ENCODE peak calls at places on chromosomes 1 and 21, in ten cellular contexts. One of them, this sample, is unnamed.
A peak's percentile ranks its signal among the peaks of the same experiment; 100 is the strongest.

GRCh38 chr21:39373634-39374033 is 24.7 kb upstream of the HMGN1 start:
- DNase-seq in breast epithelium: no peak
- DNase-seq in stomach: no peak
- DNase-seq in heart left ventricle: no peak
- DNase-seq in spleen: no peak
- DNase-seq in lower leg skin: no peak
- DNase-seq in IMR-90: peak; percentile 47
- DNase-seq in body of pancreas: no peak
- DNase-seq in vagina: no peak
- DNase-seq in tibial nerve: no peak
- DNase-seq in this sample: no peak

GRCh38 chr1:11914035-11914434 is 12.2 kb downstream of the KIAA2013 start:
- DNase-seq in body of pancreas: no peak
- DNase-seq in stomach: no peak
- DNase-seq in vagina: no peak
- DNase-seq in tibial nerve: no peak
- DNase-seq in heart left ventricle: no peak
- DNase-seq in IMR-90: no peak
- DNase-seq in lower leg skin: no peak
- DNase-seq in breast epithelium: no peak
- DNase-seq in spleen: no peak
- DNase-seq in this sample: no peak

GRCh38 chr1:152109231-152109997 is 5.8 kb downstream of the TCHH start:
- DNase-seq in vagina: no peak
- DNase-seq in heart left ventricle: no peak
- DNase-seq in stomach: no peak
- DNase-seq in IMR-90: peak; percentile 6
- DNase-seq in lower leg skin: no peak
- DNase-seq in tibial nerve: no peak
- DNase-seq in breast epithelium: no peak
- DNase-seq in body of pancreas: no peak
- DNase-seq in spleen: no peak
- DNase-seq in this sample: no peak

GRCh38 chr1:111361761-111362160 is 65.8 kb downstream of the OVGP1 start:
- DNase-seq in lower leg skin: no peak
- DNase-seq in stomach: no peak
- DNase-seq in heart left ventricle: no peak
- DNase-seq in spleen: no peak
- DNase-seq in vagina: no peak
- DNase-seq in body of pancreas: no peak
- DNase-seq in tibial nerve: no peak
- DNase-seq in breast epithelium: no peak
- DNase-seq in IMR-90: no peak
- DNase-seq in this sample: no peak

GRCh38 chr1:154342132-154342531 is 16.8 kb downstream of the ATP8B2 start:
- DNase-seq in spleen: no peak
- DNase-seq in stomach: no peak
- DNase-seq in IMR-90: no peak
- DNase-seq in breast epithelium: no peak
- DNase-seq in body of pancreas: no peak
- DNase-seq in lower leg skin: no peak
- DNase-seq in heart left ventricle: no peak
- DNase-seq in tibial nerve: no peak
- DNase-seq in vagina: no peak
- DNase-seq in this sample: no peak

GRCh38 chr1:202162049-202162417 is 1.6 kb upstream of the PTPN7 start:
- DNase-seq in tibial nerve: no peak
- DNase-seq in vagina: no peak
- DNase-seq in lower leg skin: no peak
- DNase-seq in spleen: peak; percentile 89
- DNase-seq in body of pancreas: no peak
- DNase-seq in breast epithelium: no peak
- DNase-seq in heart left ventricle: no peak
- DNase-seq in stomach: no peak
- DNase-seq in IMR-90: no peak
- DNase-seq in this sample: no peak

GRCh38 chr1:229342902-229343587 is at the start of gene CCSAP:
- DNase-seq in IMR-90: peak; percentile 38
- DNase-seq in heart left ventricle: peak; percentile 66
- DNase-seq in vagina: no peak
- DNase-seq in body of pancreas: peak; percentile 49
- DNase-seq in breast epithelium: no peak
- DNase-seq in tibial nerve: peak; percentile 23
- DNase-seq in stomach: peak; percentile 61
- DNase-seq in lower leg skin: no peak
- DNase-seq in spleen: peak; percentile 93
- DNase-seq in this sample: peak; percentile 26

GRCh38 chr1:51561702-51562101 is 42.6 kb upstream of the EPS15 start:
- DNase-seq in body of pancreas: no peak
- DNase-seq in breast epithelium: no peak
- DNase-seq in tibial nerve: no peak
- DNase-seq in stomach: no peak
- DNase-seq in lower leg skin: no peak
- DNase-seq in spleen: no peak
- DNase-seq in IMR-90: no peak
- DNase-seq in vagina: no peak
- DNase-seq in heart left ventricle: no peak
- DNase-seq in this sample: no peak

GRCh38 chr1:25100151-25100841 is 132.0 kb downstream of the SYF2 start:
- DNase-seq in body of pancreas: no peak
- DNase-seq in breast epithelium: no peak
- DNase-seq in spleen: no peak
- DNase-seq in heart left ventricle: no peak
- DNase-seq in stomach: no peak
- DNase-seq in lower leg skin: no peak
- DNase-seq in IMR-90: no peak
- DNase-seq in tibial nerve: no peak
- DNase-seq in vagina: no peak
- DNase-seq in this sample: no peak

GRCh38 chr1:75135829-75136142 is 1.6 kb downstream of the LHX8 start:
- DNase-seq in stomach: no peak
- DNase-seq in IMR-90: no peak
- DNase-seq in vagina: no peak
- DNase-seq in tibial nerve: no peak
- DNase-seq in spleen: no peak
- DNase-seq in lower leg skin: no peak
- DNase-seq in breast epithelium: no peak
- DNase-seq in heart left ventricle: no peak
- DNase-seq in body of pancreas: no peak
- DNase-seq in this sample: no peak

GRCh38 chr1:75134656-75134938 is 409 bp downstream of the LHX8 start:
- DNase-seq in spleen: no peak
- DNase-seq in IMR-90: no peak
- DNase-seq in body of pancreas: no peak
- DNase-seq in breast epithelium: no peak
- DNase-seq in tibial nerve: no peak
- DNase-seq in heart left ventricle: no peak
- DNase-seq in stomach: no peak
- DNase-seq in lower leg skin: no peak
- DNase-seq in vagina: no peak
- DNase-seq in this sample: no peak

GRCh38 chr1:75134939-75135828 is 996 bp downstream of the LHX8 start:
- DNase-seq in heart left ventricle: no peak
- DNase-seq in tibial nerve: no peak
- DNase-seq in stomach: no peak
- DNase-seq in spleen: no peak
- DNase-seq in lower leg skin: no peak
- DNase-seq in body of pancreas: no peak
- DNase-seq in breast epithelium: no peak
- DNase-seq in IMR-90: peak; percentile 0
- DNase-seq in vagina: no peak
- DNase-seq in this sample: no peak

GRCh38 chr1:75132421-75133381 is 1.5 kb upstream of the LHX8 start:
- DNase-seq in body of pancreas: no peak
- DNase-seq in lower leg skin: no peak
- DNase-seq in tibial nerve: no peak
- DNase-seq in spleen: no peak
- DNase-seq in IMR-90: no peak
- DNase-seq in heart left ventricle: no peak
- DNase-seq in breast epithelium: no peak
- DNase-seq in stomach: no peak
- DNase-seq in vagina: no peak
- DNase-seq in this sample: no peak

DNA sequence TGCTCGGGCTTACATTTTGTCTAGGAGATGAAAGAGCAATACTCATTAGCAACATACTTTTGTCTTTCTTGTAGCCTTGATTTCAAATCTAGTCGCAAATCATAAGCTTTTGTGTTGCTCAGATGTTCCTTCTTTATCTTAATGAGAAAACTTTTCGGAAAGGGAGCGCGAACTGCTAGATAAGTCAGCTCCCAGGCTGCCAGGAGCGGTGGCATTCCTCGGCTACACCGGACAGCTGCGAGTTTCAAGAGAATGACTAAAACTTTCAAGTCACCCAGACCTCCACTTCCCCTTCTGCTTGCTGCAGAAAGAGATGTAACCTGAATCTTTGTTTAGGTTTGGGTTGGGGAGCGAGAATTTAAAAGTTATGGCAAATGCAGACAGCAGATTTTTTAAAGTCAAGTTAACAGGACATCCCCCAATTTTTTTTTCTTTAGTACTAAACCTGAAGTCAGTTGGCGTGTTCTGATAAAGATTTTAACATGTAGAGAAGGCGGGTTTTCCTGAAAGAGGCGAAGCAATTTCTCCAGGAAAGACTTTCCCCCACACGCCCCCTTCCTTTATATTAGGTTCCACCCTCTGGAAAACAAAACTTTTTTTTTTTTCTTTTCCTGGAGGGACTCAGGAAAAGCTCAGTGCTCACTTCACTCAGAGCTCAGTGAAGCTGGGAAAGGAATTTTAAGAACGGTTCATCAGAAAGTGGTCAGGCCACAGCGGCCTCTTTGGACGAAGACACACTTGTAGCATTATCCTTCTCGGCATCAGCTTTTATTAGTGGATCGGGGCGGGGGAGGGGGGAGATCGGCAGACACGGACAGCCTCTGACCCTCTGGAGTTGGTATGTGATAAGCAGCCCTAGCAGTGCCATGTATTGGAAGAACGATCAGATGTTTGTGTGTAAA is at the start of gene LHX8:
- DNase-seq in tibial nerve: no peak
- DNase-seq in stomach: no peak
- DNase-seq in IMR-90: no peak
- DNase-seq in lower leg skin: no peak
- DNase-seq in body of pancreas: no peak
- DNase-seq in breast epithelium: no peak
- DNase-seq in heart left ventricle: no peak
- DNase-seq in vagina: no peak
- DNase-seq in spleen: no peak
- DNase-seq in this sample: no peak
- TF ChIP-seq POLR2A in tibial nerve: no peak
- TF ChIP-seq POLR2A in stomach: no peak
- TF ChIP-seq POLR2A in IMR-90: no peak
- TF ChIP-seq POLR2A in lower leg skin: no peak
- TF ChIP-seq POLR2A in body of pancreas: no peak
- TF ChIP-seq POLR2A in breast epithelium: no peak
- TF ChIP-seq POLR2A in heart left ventricle: no peak
- TF ChIP-seq POLR2A in vagina: no peak
- TF ChIP-seq POLR2A in spleen: no peak
- TF ChIP-seq POLR2A in this sample: no peak

DNA sequence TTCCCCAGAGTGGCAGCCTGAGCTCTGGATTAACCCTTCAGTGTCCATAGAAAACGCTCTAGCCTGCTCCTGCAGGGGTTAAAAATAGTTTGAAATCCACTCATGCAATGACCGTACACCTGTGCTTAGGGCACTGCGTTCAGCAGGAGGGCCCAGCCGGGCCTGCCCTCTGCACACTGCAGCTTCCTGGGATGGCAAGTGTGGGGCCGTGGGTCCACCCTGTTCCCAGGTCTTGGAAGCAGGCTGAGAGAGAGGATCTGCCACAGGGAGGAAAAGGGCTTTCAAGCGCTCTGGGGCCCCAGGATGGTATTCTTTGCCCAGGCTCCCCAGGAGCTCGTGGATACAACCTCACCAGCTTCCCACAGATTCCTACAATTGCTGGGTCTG is 1.5 kb upstream of the S100B start:
- DNase-seq in vagina: no peak
- DNase-seq in spleen: no peak
- DNase-seq in stomach: no peak
- DNase-seq in tibial nerve: no peak
- DNase-seq in breast epithelium: no peak
- DNase-seq in IMR-90: no peak
- DNase-seq in heart left ventricle: no peak
- DNase-seq in body of pancreas: no peak
- DNase-seq in lower leg skin: no peak
- DNase-seq in this sample: no peak
- H3K4me3 ChIP-seq in vagina: no peak overlapping the region
- H3K4me3 ChIP-seq in spleen: no peak overlapping the region
- H3K4me3 ChIP-seq in stomach: no peak overlapping the region
- H3K4me3 ChIP-seq in tibial nerve: no peak overlapping the region
- H3K4me3 ChIP-seq in breast epithelium: no peak overlapping the region
- H3K4me3 ChIP-seq in IMR-90: no peak overlapping the region
- H3K4me3 ChIP-seq in heart left ventricle: no peak overlapping the region
- H3K4me3 ChIP-seq in body of pancreas: no peak overlapping the region
- H3K4me3 ChIP-seq in lower leg skin: no peak overlapping the region
- H3K4me3 ChIP-seq in this sample: no peak overlapping the region

DNA sequence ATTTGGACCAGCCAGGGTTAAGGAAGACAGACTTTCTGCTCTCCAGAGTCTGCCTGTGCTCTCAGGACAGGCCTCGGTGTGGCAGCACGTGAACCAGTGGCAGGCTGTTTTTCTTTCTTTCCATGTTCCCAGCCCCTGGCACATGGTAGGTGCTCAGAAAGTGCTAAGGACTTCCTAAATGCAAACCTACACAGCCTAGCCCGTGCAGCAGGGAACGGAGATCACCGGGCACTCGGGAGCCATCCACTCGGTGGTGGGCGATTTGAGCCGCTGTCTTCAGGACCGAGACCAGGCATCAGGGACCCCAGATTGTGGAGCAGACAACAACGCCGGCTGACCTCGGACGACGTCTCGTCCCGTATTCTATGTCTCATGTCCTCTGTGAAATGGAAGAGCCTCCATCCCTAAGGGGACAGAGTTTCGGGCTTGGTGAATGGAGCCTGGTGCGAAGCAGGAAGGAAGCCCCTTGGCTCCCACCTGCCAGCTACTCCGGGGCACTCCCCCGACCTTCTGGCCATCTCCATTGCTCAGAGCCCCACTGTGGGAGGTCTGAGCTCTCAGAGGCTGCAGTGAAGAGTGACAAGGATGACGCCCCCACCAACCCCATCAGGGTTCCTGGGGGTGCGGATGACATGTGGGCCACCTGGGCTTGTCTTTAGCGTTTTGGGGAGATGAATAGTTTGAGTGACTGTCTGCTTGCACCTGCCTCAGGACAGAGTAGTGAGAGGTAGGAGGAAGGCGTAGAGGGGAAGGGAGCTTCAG is 43.0 kb upstream of the LBR start:
- DNase-seq in IMR-90: no peak
- DNase-seq in lower leg skin: peak; percentile 11
- DNase-seq in tibial nerve: no peak
- DNase-seq in vagina: peak; percentile 83
- DNase-seq in heart left ventricle: peak; percentile 13
- DNase-seq in breast epithelium: no peak
- DNase-seq in spleen: peak; percentile 72
- DNase-seq in body of pancreas: peak; percentile 9
- DNase-seq in stomach: no peak
- DNase-seq in this sample: peak; percentile 10
- TF ChIP-seq CTCF in IMR-90: no peak
- TF ChIP-seq CTCF in lower leg skin: no peak
- TF ChIP-seq CTCF in tibial nerve: no peak
- TF ChIP-seq CTCF in vagina: no peak
- TF ChIP-seq CTCF in heart left ventricle: no peak
- TF ChIP-seq CTCF in breast epithelium: no peak
- TF ChIP-seq CTCF in spleen: no peak
- TF ChIP-seq CTCF in body of pancreas: no peak
- TF ChIP-seq CTCF in stomach: no peak
- TF ChIP-seq CTCF in this sample: no peak

GRCh38 chr1:162497723-162498441 is at the start of gene UHMK1:
- DNase-seq in heart left ventricle: peak; percentile 91
- DNase-seq in vagina: peak; percentile 91
- DNase-seq in tibial nerve: peak; percentile 92
- DNase-seq in body of pancreas: peak; percentile 90
- DNase-seq in stomach: peak; percentile 91
- DNase-seq in breast epithelium: peak; percentile 86
- DNase-seq in IMR-90: peak; percentile 87
- DNase-seq in spleen: peak; percentile 95
- DNase-seq in lower leg skin: peak; percentile 90
- DNase-seq in this sample: peak; percentile 85
- TF ChIP-seq POLR2A in heart left ventricle: no peak
- TF ChIP-seq POLR2A in vagina: no peak
- TF ChIP-seq POLR2A in tibial nerve: peak; percentile 77
- TF ChIP-seq POLR2A in body of pancreas: peak; percentile 47
- TF ChIP-seq POLR2A in stomach: no peak
- TF ChIP-seq POLR2A in breast epithelium: peak; percentile 23
- TF ChIP-seq POLR2A in IMR-90: peak; percentile 78
- TF ChIP-seq POLR2A in spleen: no peak
- TF ChIP-seq POLR2A in lower leg skin: no peak
- TF ChIP-seq POLR2A in this sample: peak; percentile 56

This sample was measured in uterus.